ENCODE peak calls at places on chromosome 5, in nine cellular contexts. S is cardiac muscle cell; W is heart left ventricle; I is SK-N-SH; K is CD4-positive, alpha-beta T cell; Q is Caco-2; E is OCI-LY7; C is A549; O is AG04450. G is an unnamed sample.

GRCh38 chr5:7897014-7897600 is 28.2 kb downstream of the MTRR start:
- DNase-seq in S (peak; percentile 10), W (no peak), I (peak; percentile 27), K (peak; percentile 6), Q (peak; percentile 51), E (no peak), C (peak; percentile 44), O (no peak), G (no peak)

GRCh38 chr5:99763021-99763814 is 772.0 kb upstream of the FAM174A start:
- DNase-seq in S (no peak), W (no peak), I (no peak), K (no peak), Q (no peak), E (no peak), C (no peak), O (no peak), G (no peak)

GRCh38 chr5:91151947-91152346 is 231.2 kb downstream of the ARRDC3 start:
- DNase-seq in S (peak; percentile 46), W (peak; percentile 39), I (no peak), K (no peak), Q (peak; percentile 29), E (no peak), C (peak; percentile 48), O (peak; percentile 76), G (peak; percentile 60)

GRCh38 chr5:103393131-103393754 is 134.7 kb downstream of the MACIR start:
- DNase-seq in S (peak; percentile 64), W (peak; percentile 10), I (no peak), K (no peak), Q (no peak), E (no peak), C (no peak), O (no peak), G (peak; percentile 16)

GRCh38 chr5:63228154-63228553 is 649.5 kb downstream of the LRRC70 start:
- DNase-seq in S (no peak), W (no peak), I (no peak), K (no peak), Q (peak; percentile 34), E (no peak), C (no peak), O (no peak), G (no peak)

GRCh38 chr5:111509119-111509518 is 3.2 kb downstream of the STARD4 start:
- DNase-seq in S (no peak), W (no peak), I (no peak), K (no peak), Q (no peak), E (peak; percentile 8), C (no peak), O (no peak), G (no peak)

GRCh38 chr5:135246923-135247795 is 151.9 kb downstream of the MACROH2A1 start:
- DNase-seq in S (no peak), W (no peak), I (no peak), K (no peak), Q (no peak), E (no peak), C (peak; percentile 86), O (peak; percentile 76), G (no peak)

GRCh38 chr5:43172779-43173178 is 19.2 kb upstream of the NIM1K start:
- DNase-seq in S (no peak), W (no peak), I (no peak), K (no peak), Q (no peak), E (no peak), C (no peak), O (no peak), G (no peak)

GRCh38 chr5:59587489-59588337 is 305.8 kb downstream of the PDE4D start:
- DNase-seq in S (peak; percentile 91), W (peak; percentile 33), I (peak; percentile 77), K (no peak), Q (peak; percentile 71), E (no peak), C (peak; percentile 39), O (peak; percentile 30), G (peak; percentile 49)

GRCh38 chr5:90161399-90161798 is 248.2 kb downstream of the CETN3 start:
- DNase-seq in S (peak; percentile 78), W (peak; percentile 66), I (peak; percentile 20), K (no peak), Q (peak; percentile 59), E (peak; percentile 1), C (no peak), O (no peak), G (peak; percentile 29)

GRCh38 chr5:174053891-174054290 is 8.4 kb downstream of the NSG2 start:
- DNase-seq in S (no peak), W (no peak), I (no peak), K (no peak), Q (no peak), E (no peak), C (no peak), O (no peak), G (no peak)

GRCh38 chr5:10563940-10564837 is at the start of gene ANKRD33B:
- DNase-seq in S (peak; percentile 88), W (peak; percentile 79), I (peak; percentile 78), K (peak; percentile 74), Q (peak; percentile 86), E (peak; percentile 91), C (peak; percentile 63), O (no peak), G (peak; percentile 76)

GRCh38 chr5:66617223-66617861 is 21.1 kb downstream of the MAST4 start:
- DNase-seq in S (peak; percentile 36), W (no peak), I (no peak), K (no peak), Q (no peak), E (no peak), C (no peak), O (no peak), G (no peak)

DNA sequence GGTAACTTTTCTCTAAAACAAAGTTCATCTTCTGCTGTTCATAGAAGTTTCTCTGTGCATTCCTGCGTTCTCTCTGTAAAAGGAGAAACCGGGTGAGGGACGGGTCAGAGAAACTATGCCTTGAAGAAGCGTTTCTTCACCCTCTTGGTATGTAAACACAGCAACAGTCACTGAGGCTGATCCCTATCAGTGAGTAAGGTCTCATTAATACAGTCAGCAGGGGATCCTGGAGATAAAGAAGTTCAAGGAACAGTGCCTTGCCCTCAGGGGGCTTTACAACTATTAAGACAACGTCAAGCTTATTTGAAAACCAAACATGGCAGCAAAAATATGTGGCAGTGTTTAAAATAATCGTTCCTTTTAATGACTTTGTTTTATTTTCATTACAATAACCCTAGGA is 202.9 kb upstream of the IL12B start:
- DNase-seq in S (no peak), W (no peak), I (no peak), K (no peak), Q (peak; percentile 22), E (no peak), C (no peak), O (peak; percentile 41), G (no peak)
- TF ChIP-seq CTCF in S (no peak), W (no peak), I (no peak), K (no peak), Q (no peak), E (no peak), C (no peak), O (no peak), G (no peak)

GRCh38 chr5:97575322-97575721 is 392.3 kb upstream of the RIOK2 start:
- DNase-seq in S (no peak), W (no peak), I (no peak), K (no peak), Q (no peak), E (no peak), C (no peak), O (no peak), G (no peak)

DNA sequence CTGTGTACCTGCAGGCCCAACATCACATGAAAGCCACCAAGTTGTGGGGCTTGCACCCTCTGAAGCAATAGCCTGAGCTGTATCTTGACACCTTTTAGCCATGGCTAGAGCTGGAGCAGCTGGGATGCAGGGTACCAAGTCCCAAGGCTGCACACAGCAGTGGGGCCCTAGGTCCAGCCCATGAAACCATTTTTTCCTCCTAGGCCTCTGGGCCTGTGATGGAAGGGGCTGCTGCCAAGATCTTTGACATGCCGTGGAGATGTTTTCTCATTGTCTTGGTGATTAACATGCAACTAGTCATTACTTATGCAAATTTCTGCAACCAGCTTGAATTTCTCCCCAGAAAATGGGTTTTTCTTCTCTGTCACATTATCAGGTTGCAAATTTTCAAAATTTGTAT is 387.2 kb upstream of the RIOK2 start:
- DNase-seq in S (no peak), W (no peak), I (no peak), K (no peak), Q (no peak), E (no peak), C (no peak), O (no peak), G (no peak)
- H3K9me3 ChIP-seq in S (peaks cover 2% of the 10 kb centered on the region), W (peaks cover 9% of the 10 kb centered on the region), I (peaks cover 5% of the 10 kb centered on the region), K (peaks cover 13% of the 10 kb centered on the region), Q (peaks cover 2% of the 10 kb centered on the region), E (no peaks in the 10 kb centered on the region), C (no peaks in the 10 kb centered on the region), O (peaks cover 7% of the 10 kb centered on the region), G (peaks cover 58% of the 10 kb centered on the region)

DNA sequence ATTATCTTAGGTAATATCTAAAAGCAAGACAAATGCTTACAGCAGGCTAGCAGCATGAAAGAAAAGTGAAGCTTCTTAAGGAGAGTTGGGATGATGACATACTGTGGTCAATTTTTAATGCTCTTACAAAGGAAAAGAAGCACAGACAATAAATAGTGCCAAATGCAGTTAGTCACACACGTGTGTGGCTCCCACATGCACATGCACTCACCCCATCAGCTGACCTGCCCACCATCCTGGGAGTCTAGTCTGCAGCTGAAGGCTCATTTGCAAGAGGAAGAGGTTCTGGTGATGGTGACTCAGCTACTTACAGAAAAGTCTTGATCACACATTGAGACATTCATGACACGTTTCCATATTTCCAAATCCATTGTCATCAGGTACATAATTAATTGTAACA is 129.3 kb downstream of the MRPL36 start:
- DNase-seq in S (no peak), W (no peak), I (no peak), K (no peak), Q (no peak), E (no peak), C (no peak), O (no peak), G (no peak)
- TF ChIP-seq CTCF in S (no peak), W (no peak), I (no peak), K (no peak), Q (no peak), E (no peak), C (no peak), O (no peak), G (no peak)

DNA sequence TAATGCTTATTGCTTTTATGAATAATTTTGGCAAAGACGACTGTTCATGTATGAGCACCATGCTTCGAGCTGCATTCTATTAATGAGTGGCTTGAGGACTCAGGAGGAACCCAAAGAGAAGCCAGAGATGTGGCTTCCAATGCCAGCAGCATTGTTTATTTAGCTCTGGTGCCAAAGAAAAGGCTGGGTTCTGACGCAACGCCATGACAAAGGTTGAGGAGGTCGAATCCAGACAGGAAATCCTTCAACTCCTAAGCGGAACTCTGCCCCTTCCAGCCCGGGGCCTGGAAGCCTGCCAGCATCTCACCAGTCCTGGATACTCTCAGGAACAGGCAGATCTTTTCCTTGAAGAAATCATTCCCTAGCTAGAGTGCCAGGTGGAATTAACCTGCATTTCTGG is 104.4 kb downstream of the ARHGAP26 start:
- DNase-seq in S (no peak), W (peak; percentile 85), I (no peak), K (no peak), Q (no peak), E (no peak), C (peak; percentile 73), O (no peak), G (peak; percentile 74)
- H3K9me3 ChIP-seq in S (no peaks in the 10 kb centered on the region), W (no peaks in the 10 kb centered on the region), I (no peaks in the 10 kb centered on the region), K (no peaks in the 10 kb centered on the region), Q (no peaks in the 10 kb centered on the region), E (no peaks in the 10 kb centered on the region), C (no peaks in the 10 kb centered on the region), O (no peaks in the 10 kb centered on the region), G (no peaks in the 10 kb centered on the region)

G was measured in left ventricle myocardium inferior.